ENCODE peak calls at places on chromosome 2, in five cellular contexts. One of them, this sample, is unnamed.

GRCh38 chr2:109225170-109225775 is 96.3 kb downstream of the SH3RF3 start:
- DNase-seq in neuronal stem cell: no peak
- DNase-seq in H9: no peak
- DNase-seq in trophoblast cell: no peak
- DNase-seq in mesenchymal stem cell: no peak
- DNase-seq in this sample: no peak

GRCh38 chr2:34950797-34951196 is 1351.7 kb upstream of the FAM98A start:
- DNase-seq in neuronal stem cell: no peak
- DNase-seq in H9: no peak
- DNase-seq in trophoblast cell: no peak
- DNase-seq in mesenchymal stem cell: no peak
- DNase-seq in this sample: no peak

GRCh38 chr2:180651596-180651995 is 328.8 kb upstream of the UBE2E3 start:
- DNase-seq in neuronal stem cell: no peak
- DNase-seq in H9: no peak
- DNase-seq in trophoblast cell: no peak
- DNase-seq in mesenchymal stem cell: no peak
- DNase-seq in this sample: no peak

GRCh38 chr2:43402002-43402401 is 175.6 kb upstream of the ZFP36L2 start:
- DNase-seq in neuronal stem cell: no peak
- DNase-seq in H9: no peak
- DNase-seq in trophoblast cell: no peak
- DNase-seq in mesenchymal stem cell: no peak
- DNase-seq in this sample: no peak

GRCh38 chr2:121218386-121218938 is 66.5 kb downstream of the TFCP2L1 start:
- DNase-seq in neuronal stem cell: no peak
- DNase-seq in H9: no peak
- DNase-seq in trophoblast cell: no peak
- DNase-seq in mesenchymal stem cell: no peak
- DNase-seq in this sample: no peak

GRCh38 chr2:196225213-196225612 is 53.8 kb upstream of the STK17B start:
- DNase-seq in neuronal stem cell: no peak
- DNase-seq in H9: no peak
- DNase-seq in trophoblast cell: no peak
- DNase-seq in mesenchymal stem cell: no peak
- DNase-seq in this sample: no peak

GRCh38 chr2:44844651-44845270 is 96.7 kb upstream of the SIX3 start:
- DNase-seq in neuronal stem cell: no peak
- DNase-seq in H9: no peak
- DNase-seq in trophoblast cell: no peak
- DNase-seq in mesenchymal stem cell: no peak
- DNase-seq in this sample: no peak

GRCh38 chr2:45331034-45331786 is 279.9 kb downstream of the SRBD1 start:
- DNase-seq in neuronal stem cell: no peak
- DNase-seq in H9: no peak
- DNase-seq in trophoblast cell: no peak
- DNase-seq in mesenchymal stem cell: no peak
- DNase-seq in this sample: no peak

GRCh38 chr2:11342561-11343343 is 1.7 kb downstream of the ROCK2 start:
- DNase-seq in neuronal stem cell: no peak
- DNase-seq in H9: no peak
- DNase-seq in trophoblast cell: peak; percentile 61
- DNase-seq in mesenchymal stem cell: peak; percentile 87
- DNase-seq in this sample: no peak

GRCh38 chr2:157257312-157258252 is at the start of gene GALNT5:
- DNase-seq in neuronal stem cell: peak; percentile 9
- DNase-seq in H9: peak; percentile 58
- DNase-seq in trophoblast cell: no peak
- DNase-seq in mesenchymal stem cell: peak; percentile 48
- DNase-seq in this sample: peak; percentile 52

GRCh38 chr2:219002395-219003266 is 9.4 kb upstream of the CRYBA2 start:
- DNase-seq in neuronal stem cell: peak; percentile 59
- DNase-seq in H9: peak; percentile 92
- DNase-seq in trophoblast cell: peak; percentile 75
- DNase-seq in mesenchymal stem cell: no peak
- DNase-seq in this sample: no peak

GRCh38 chr2:191170773-191171172 is 20.0 kb upstream of the STAT4 start:
- DNase-seq in neuronal stem cell: no peak
- DNase-seq in H9: no peak
- DNase-seq in trophoblast cell: no peak
- DNase-seq in mesenchymal stem cell: no peak
- DNase-seq in this sample: no peak

GRCh38 chr2:38685116-38685735 is 19.3 kb downstream of the GALM start:
- DNase-seq in neuronal stem cell: no peak
- DNase-seq in H9: no peak
- DNase-seq in trophoblast cell: peak; percentile 61
- DNase-seq in mesenchymal stem cell: no peak
- DNase-seq in this sample: no peak

GRCh38 chr2:51620830-51621229 is 588.9 kb upstream of the NRXN1 start:
- DNase-seq in neuronal stem cell: no peak
- DNase-seq in H9: no peak
- DNase-seq in trophoblast cell: peak; percentile 3
- DNase-seq in mesenchymal stem cell: no peak
- DNase-seq in this sample: no peak

GRCh38 chr2:105081006-105081701 is 43.3 kb downstream of the MRPS9 start:
- DNase-seq in neuronal stem cell: no peak
- DNase-seq in H9: peak; percentile 65
- DNase-seq in trophoblast cell: peak; percentile 81
- DNase-seq in mesenchymal stem cell: no peak
- DNase-seq in this sample: no peak

GRCh38 chr2:108634591-108635160 is 84.6 kb upstream of the RANBP2 start:
- DNase-seq in neuronal stem cell: no peak
- DNase-seq in H9: no peak
- DNase-seq in trophoblast cell: peak; percentile 62
- DNase-seq in mesenchymal stem cell: peak; percentile 55
- DNase-seq in this sample: no peak

GRCh38 chr2:135011633-135012032 is 35.6 kb downstream of the MAP3K19 start:
- DNase-seq in neuronal stem cell: no peak
- DNase-seq in H9: no peak
- DNase-seq in trophoblast cell: no peak
- DNase-seq in mesenchymal stem cell: no peak
- DNase-seq in this sample: no peak

GRCh38 chr2:15708865-15709820 is 117.5 kb downstream of the DDX1 start:
- DNase-seq in neuronal stem cell: no peak
- DNase-seq in H9: no peak
- DNase-seq in trophoblast cell: no peak
- DNase-seq in mesenchymal stem cell: no peak
- DNase-seq in this sample: no peak

GRCh38 chr2:40038646-40039045 is 259.6 kb upstream of the THUMPD2 start:
- DNase-seq in neuronal stem cell: no peak
- DNase-seq in H9: no peak
- DNase-seq in trophoblast cell: peak; percentile 49
- DNase-seq in mesenchymal stem cell: peak; percentile 66
- DNase-seq in this sample: no peak

GRCh38 chr2:149472413-149472812 is 115.2 kb downstream of the MMADHC start:
- DNase-seq in neuronal stem cell: no peak
- DNase-seq in H9: no peak
- DNase-seq in trophoblast cell: no peak
- DNase-seq in mesenchymal stem cell: no peak
- DNase-seq in this sample: no peak

GRCh38 chr2:148209598-148209997 is 188.7 kb downstream of the MBD5 start:
- DNase-seq in neuronal stem cell: no peak
- DNase-seq in H9: peak; percentile 47
- DNase-seq in trophoblast cell: no peak
- DNase-seq in mesenchymal stem cell: no peak
- DNase-seq in this sample: no peak

GRCh38 chr2:126657146-126657635 is 1.2 kb downstream of the GYPC start:
- DNase-seq in neuronal stem cell: no peak
- DNase-seq in H9: peak; percentile 47
- DNase-seq in trophoblast cell: peak; percentile 10
- DNase-seq in mesenchymal stem cell: peak; percentile 99
- DNase-seq in this sample: no peak

GRCh38 chr2:187618813-187619212 is 64.6 kb upstream of the TFPI start:
- DNase-seq in neuronal stem cell: no peak
- DNase-seq in H9: no peak
- DNase-seq in trophoblast cell: no peak
- DNase-seq in mesenchymal stem cell: no peak
- DNase-seq in this sample: no peak

GRCh38 chr2:106562826-106563594 is 75.8 kb downstream of the CD8B2 start:
- DNase-seq in neuronal stem cell: no peak
- DNase-seq in H9: peak; percentile 42
- DNase-seq in trophoblast cell: no peak
- DNase-seq in mesenchymal stem cell: no peak
- DNase-seq in this sample: no peak

GRCh38 chr2:12732663-12733062 is 15.9 kb downstream of the TRIB2 start:
- DNase-seq in neuronal stem cell: no peak
- DNase-seq in H9: no peak
- DNase-seq in trophoblast cell: no peak
- DNase-seq in mesenchymal stem cell: no peak
- DNase-seq in this sample: no peak

DNA sequence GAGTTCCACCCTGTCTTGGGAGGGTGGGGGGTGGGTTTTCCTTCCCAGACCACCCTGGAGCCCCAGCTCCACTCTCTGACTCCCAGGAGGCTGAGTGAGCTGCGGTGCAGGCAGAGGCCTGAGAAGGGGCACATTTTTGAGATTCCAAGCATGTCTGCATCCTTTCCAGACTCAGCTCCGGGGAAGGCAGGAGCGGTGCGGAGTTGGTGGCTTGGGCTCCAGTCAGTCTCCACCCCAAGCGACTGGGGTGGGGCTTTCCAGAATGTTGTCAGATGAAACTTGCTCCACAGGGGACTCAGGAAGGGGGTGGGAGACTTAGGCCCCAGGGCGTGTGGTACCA is 44.2 kb upstream of the HS6ST1 start:
- DNase-seq in neuronal stem cell: peak; percentile 79
- DNase-seq in H9: peak; percentile 91
- DNase-seq in trophoblast cell: peak; percentile 91
- DNase-seq in mesenchymal stem cell: peak; percentile 79
- DNase-seq in this sample: peak; percentile 70
- H3K23ac ChIP-seq in neuronal stem cell: no peak overlapping the region
- H3K23ac ChIP-seq in H9: no peak overlapping the region
- H3K23ac ChIP-seq in trophoblast cell: no peak overlapping the region
- H3K23ac ChIP-seq in mesenchymal stem cell: no peak overlapping the region
- H3K23ac ChIP-seq in this sample: no peak overlapping the region

DNA sequence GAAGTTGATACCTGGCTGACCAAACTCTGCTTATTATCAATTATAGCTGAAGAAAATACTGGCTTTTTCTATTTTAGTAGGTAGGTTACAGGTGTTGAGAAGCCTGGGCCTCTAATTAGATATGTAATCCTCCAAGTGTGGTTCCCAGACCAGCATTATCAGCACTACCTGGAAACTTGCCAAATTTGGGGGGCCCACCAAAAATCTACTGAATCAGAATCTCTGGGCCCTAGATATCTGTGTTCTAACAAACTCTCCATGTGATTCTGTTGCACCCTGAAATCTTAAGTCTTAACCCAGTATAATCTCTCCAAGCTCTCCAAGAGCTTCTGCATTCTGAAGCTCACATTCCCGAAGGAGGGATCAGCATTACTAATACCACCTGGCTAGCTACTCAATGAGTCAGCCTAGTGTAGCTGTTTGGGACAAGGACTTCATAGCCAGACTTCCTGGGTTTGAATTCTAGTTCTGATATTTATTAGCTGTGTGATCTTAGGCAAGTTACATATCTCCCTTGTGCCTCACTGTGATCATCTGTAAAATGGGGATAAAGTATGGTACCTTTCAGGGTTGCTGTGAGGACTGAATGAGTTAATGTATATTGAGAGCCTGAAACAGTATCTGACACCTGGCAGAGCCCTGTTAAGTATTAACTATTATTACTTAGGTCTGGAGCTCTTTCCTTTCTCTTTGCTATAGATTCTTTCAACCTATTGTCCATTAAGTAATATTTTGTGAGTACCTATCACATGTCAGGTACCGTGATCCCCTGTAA is 94.1 kb upstream of the CD302 start:
- DNase-seq in neuronal stem cell: no peak
- DNase-seq in H9: no peak
- DNase-seq in trophoblast cell: peak; percentile 73
- DNase-seq in mesenchymal stem cell: peak; percentile 20
- DNase-seq in this sample: no peak
- H2BK12ac ChIP-seq in neuronal stem cell: no peak overlapping the region
- H2BK12ac ChIP-seq in H9: no peak overlapping the region
- H2BK12ac ChIP-seq in trophoblast cell: no peak overlapping the region
- H2BK12ac ChIP-seq in mesenchymal stem cell: no peak overlapping the region
- H2BK12ac ChIP-seq in this sample: no peak overlapping the region

GRCh38 chr2:174052639-174052976 is 87.4 kb upstream of the SP3 start:
- DNase-seq in neuronal stem cell: no peak
- DNase-seq in H9: no peak
- DNase-seq in trophoblast cell: peak; percentile 63
- DNase-seq in mesenchymal stem cell: no peak
- DNase-seq in this sample: no peak
- H2BK120ac ChIP-seq in neuronal stem cell: no peak overlapping the region
- H2BK120ac ChIP-seq in H9: no peak overlapping the region
- H2BK120ac ChIP-seq in trophoblast cell: no peak overlapping the region
- H2BK120ac ChIP-seq in mesenchymal stem cell: no peak overlapping the region
- H2BK120ac ChIP-seq in this sample: no peak overlapping the region

GRCh38 chr2:69177063-69177771 is 164.2 kb downstream of the ANTXR1 start:
- DNase-seq in neuronal stem cell: no peak
- DNase-seq in H9: peak; percentile 70
- DNase-seq in trophoblast cell: peak; percentile 94
- DNase-seq in mesenchymal stem cell: peak; percentile 100
- DNase-seq in this sample: no peak

GRCh38 chr2:69173706-69174105 is 160.7 kb downstream of the ANTXR1 start:
- DNase-seq in neuronal stem cell: no peak
- DNase-seq in H9: no peak
- DNase-seq in trophoblast cell: no peak
- DNase-seq in mesenchymal stem cell: no peak
- DNase-seq in this sample: no peak

GRCh38 chr2:69177785-69178636 is 165.0 kb downstream of the ANTXR1 start:
- DNase-seq in neuronal stem cell: peak; percentile 89
- DNase-seq in H9: peak; percentile 98
- DNase-seq in trophoblast cell: peak; percentile 96
- DNase-seq in mesenchymal stem cell: peak; percentile 100
- DNase-seq in this sample: peak; percentile 93

GRCh38 chr2:69180227-69180626 is 167.2 kb downstream of the ANTXR1 start:
- DNase-seq in neuronal stem cell: no peak
- DNase-seq in H9: no peak
- DNase-seq in trophoblast cell: no peak
- DNase-seq in mesenchymal stem cell: no peak
- DNase-seq in this sample: no peak

DNA sequence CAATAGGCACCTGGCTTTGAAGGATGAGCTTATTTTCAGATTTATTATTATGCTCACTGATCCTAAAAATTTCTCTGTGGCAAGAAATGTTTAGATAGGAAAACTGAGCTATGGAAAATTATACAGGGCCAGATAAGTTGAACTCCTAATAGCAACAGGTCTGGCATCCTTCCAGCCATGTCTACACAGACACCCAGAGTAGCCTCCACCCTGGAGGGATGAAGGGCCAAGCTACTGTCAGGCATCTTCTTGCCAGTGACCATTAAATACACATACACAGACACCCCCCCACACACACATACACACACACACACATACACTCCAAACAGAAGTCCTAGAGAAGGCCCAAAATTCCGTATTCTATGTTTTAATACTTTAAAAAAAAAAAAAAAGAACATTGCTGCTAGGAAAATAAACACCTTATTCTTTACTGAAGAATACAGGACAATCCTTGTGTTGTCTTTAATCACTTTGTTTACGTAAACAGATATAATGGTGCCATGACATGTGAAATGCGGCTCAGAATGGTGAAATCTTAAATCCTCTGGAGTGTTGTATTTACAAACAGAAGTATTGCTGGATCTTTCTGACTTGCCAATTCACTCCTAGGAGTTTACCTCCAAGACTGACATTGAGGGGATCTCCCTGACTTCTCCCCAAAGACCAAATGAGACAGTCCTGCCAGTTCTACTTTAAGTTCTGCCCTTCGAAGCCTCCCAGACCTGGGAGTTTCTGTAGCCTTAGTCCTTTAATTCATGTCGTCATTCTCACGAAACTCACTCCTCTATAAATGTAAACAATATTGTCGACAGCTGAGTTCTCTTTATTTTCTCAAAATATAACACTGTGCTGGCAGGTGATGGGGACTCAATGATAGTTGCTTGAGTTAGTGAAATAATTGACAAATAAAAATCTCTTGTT is 163.1 kb downstream of the ANTXR1 start:
- DNase-seq in neuronal stem cell: no peak
- DNase-seq in H9: no peak
- DNase-seq in trophoblast cell: no peak
- DNase-seq in mesenchymal stem cell: peak; percentile 90
- DNase-seq in this sample: no peak
- H3K23ac ChIP-seq in neuronal stem cell: no peak overlapping the region
- H3K23ac ChIP-seq in H9: no peak overlapping the region
- H3K23ac ChIP-seq in trophoblast cell: no peak overlapping the region
- H3K23ac ChIP-seq in mesenchymal stem cell: no peak overlapping the region
- H3K23ac ChIP-seq in this sample: no peak overlapping the region